ENCODE peak calls at places on chromosomes 6 and 20, in seven cellular contexts. H, M, S, U, G, L and O are unnamed samples.

GRCh38 chr20:50470249-50470858 is 39.8 kb upstream of the PTPN1 start:
- DNase-seq in S (no peak), H (no peak), U (no peak), G (no peak), M (no peak), L (no peak), O (no peak)

GRCh38 chr20:50848341-50848808 is 53.5 kb downstream of the BCAS4 start:
- DNase-seq in L (no peak), U (no peak), G (no peak), H (no peak), S (peak), M (no peak), O (no peak)

GRCh38 chr20:51767867-51768758 is at the start of gene ATP9A:
- DNase-seq in S (peak), U (no peak), L (no peak), M (peak), G (no peak), H (peak), O (no peak)

GRCh38 chr20:34022154-34022842 is 28.6 kb downstream of the RALY start:
- DNase-seq in H (peak), U (no peak), S (peak), G (no peak), L (no peak), M (peak), O (peak)

GRCh38 chr6:133055527-133055966 is 185.6 kb upstream of the EYA4 start:
- DNase-seq in M (peak), G (no peak), U (no peak), L (no peak), S (no peak), H (no peak), O (no peak)

GRCh38 chr6:31396422-31397152 is 6.8 kb upstream of the MICA start:
- DNase-seq in L (peak), S (peak), M (peak), H (peak), G (peak), U (no peak), O (peak)

GRCh38 chr6:53325785-53326184 is 23.0 kb downstream of the ELOVL5 start:
- DNase-seq in H (peak), S (no peak), G (no peak), M (no peak), U (no peak), L (no peak), O (no peak)

GRCh38 chr6:150024646-150025155 is 631 bp downstream of the RAET1L start:
- DNase-seq in U (no peak), M (no peak), G (no peak), S (no peak), L (no peak), H (no peak), O (no peak)

GRCh38 chr20:31485450-31486339 is 10.6 kb downstream of the REM1 start:
- DNase-seq in U (no peak), G (no peak), S (no peak), L (peak), H (peak), M (no peak), O (no peak)

GRCh38 chr6:84882768-84883766 is 118.7 kb upstream of the TBX18 start:
- DNase-seq in H (no peak), L (no peak), G (no peak), S (no peak), U (no peak), M (no peak), O (no peak)

GRCh38 chr6:71383891-71384489 is 95.4 kb downstream of the OGFRL1 start:
- DNase-seq in U (no peak), S (no peak), L (no peak), H (peak), M (no peak), G (no peak), O (no peak)

GRCh38 chr20:24469116-24470030 is at the start of gene SYNDIG1:
- DNase-seq in U (no peak), L (no peak), H (no peak), S (peak), G (no peak), M (peak), O (no peak)

GRCh38 chr6:14987490-14987889 is 258.4 kb upstream of the JARID2 start:
- DNase-seq in M (no peak), G (no peak), H (no peak), S (no peak), L (no peak), U (no peak), O (peak)

GRCh38 chr6:109194770-109195169 is 99.5 kb downstream of the CEP57L1 start:
- DNase-seq in L (no peak), M (no peak), S (no peak), G (no peak), H (no peak), U (no peak), O (no peak)

GRCh38 chr6:38725414-38726183 is 10.5 kb downstream of the DNAH8 start:
- DNase-seq in U (no peak), L (no peak), M (no peak), S (peak), G (no peak), H (peak), O (no peak)

GRCh38 chr6:152552616-152553209 is 84.4 kb downstream of the SYNE1 start:
- DNase-seq in L (peak), U (no peak), H (peak), S (peak), G (no peak), M (peak), O (peak)

GRCh38 chr6:20328266-20328946 is 73.3 kb upstream of the E2F3 start:
- DNase-seq in G (no peak), U (no peak), M (no peak), L (no peak), H (peak), S (no peak), O (no peak)

GRCh38 chr6:1502041-1502440 is 107.7 kb upstream of the FOXC1 start:
- DNase-seq in M (no peak), S (no peak), G (no peak), U (no peak), L (no peak), H (peak), O (no peak)

GRCh38 chr6:150290429-150290828 is 78.4 kb upstream of the IYD start:
- DNase-seq in M (no peak), G (no peak), L (no peak), U (peak), S (peak), H (peak), O (peak)

GRCh38 chr6:107132330-107132954 is 17.1 kb upstream of the BEND3 start:
- DNase-seq in H (peak), M (no peak), S (no peak), G (no peak), L (no peak), U (no peak), O (no peak)

GRCh38 chr20:62651285-62652021 is 9.2 kb downstream of the SLCO4A1 start:
- DNase-seq in L (peak), H (no peak), G (peak), S (no peak), M (no peak), U (no peak), O (no peak)

GRCh38 chr6:154460306-154461071 is 50.0 kb downstream of the CNKSR3 start:
- DNase-seq in G (no peak), M (no peak), L (no peak), U (no peak), S (peak), H (peak), O (no peak)

GRCh38 chr6:116175344-116175743 is 49.4 kb upstream of the COL10A1 start:
- DNase-seq in M (no peak), L (no peak), U (no peak), S (no peak), G (no peak), H (no peak), O (no peak)

GRCh38 chr6:163718537-163718936 is 304.0 kb downstream of the QKI start:
- DNase-seq in U (no peak), L (no peak), S (no peak), M (no peak), H (no peak), G (no peak), O (no peak)